ENCODE peak calls at places on chromosomes 13 and 19, in nine cellular contexts. One of them, this sample, is unnamed.

GRCh38 chr19:56619131-56619530 is 23.8 kb upstream of the SMIM17 start:
- DNase-seq in right atrium auricular region: no peak
- DNase-seq in lung: no peak
- DNase-seq in retinal pigment epithelial cell: no peak
- DNase-seq in left cardiac atrium: no peak
- DNase-seq in NCI-H2081 treated with DMSO at 0.1 percent for 48 hours: no peak
- DNase-seq in GDM1: no peak
- DNase-seq in NCI-H1694: no peak
- DNase-seq in occipital lobe: no peak
- DNase-seq in this sample: no peak

GRCh38 chr19:8487137-8487851 is 15.1 kb downstream of the PRAM1 start:
- DNase-seq in right atrium auricular region: no peak
- DNase-seq in lung: peak
- DNase-seq in retinal pigment epithelial cell: no peak
- DNase-seq in left cardiac atrium: peak
- DNase-seq in NCI-H2081 treated with DMSO at 0.1 percent for 48 hours: no peak
- DNase-seq in GDM1: peak
- DNase-seq in NCI-H1694: no peak
- DNase-seq in occipital lobe: peak
- DNase-seq in this sample: no peak

GRCh38 chr13:27834095-27834494 is 41.8 kb downstream of the GSX1 start:
- DNase-seq in right atrium auricular region: peak
- DNase-seq in lung: no peak
- DNase-seq in retinal pigment epithelial cell: no peak
- DNase-seq in left cardiac atrium: no peak
- DNase-seq in NCI-H2081 treated with DMSO at 0.1 percent for 48 hours: no peak
- DNase-seq in GDM1: no peak
- DNase-seq in NCI-H1694: no peak
- DNase-seq in occipital lobe: no peak
- DNase-seq in this sample: no peak

GRCh38 chr19:18599485-18599884 is 7.1 kb downstream of the CRLF1 start:
- DNase-seq in right atrium auricular region: no peak
- DNase-seq in lung: no peak
- DNase-seq in retinal pigment epithelial cell: no peak
- DNase-seq in left cardiac atrium: no peak
- DNase-seq in NCI-H2081 treated with DMSO at 0.1 percent for 48 hours: no peak
- DNase-seq in GDM1: no peak
- DNase-seq in NCI-H1694: no peak
- DNase-seq in occipital lobe: no peak
- DNase-seq in this sample: no peak

GRCh38 chr13:44026194-44026593 is 146.5 kb downstream of the LACC1 start:
- DNase-seq in right atrium auricular region: no peak
- DNase-seq in lung: no peak
- DNase-seq in retinal pigment epithelial cell: no peak
- DNase-seq in left cardiac atrium: no peak
- DNase-seq in NCI-H2081 treated with DMSO at 0.1 percent for 48 hours: no peak
- DNase-seq in GDM1: no peak
- DNase-seq in NCI-H1694: no peak
- DNase-seq in occipital lobe: no peak
- DNase-seq in this sample: no peak

GRCh38 chr19:50214699-50215543 is 11.5 kb downstream of the MYH14 start:
- DNase-seq in right atrium auricular region: no peak
- DNase-seq in lung: peak
- DNase-seq in retinal pigment epithelial cell: no peak
- DNase-seq in left cardiac atrium: no peak
- DNase-seq in NCI-H2081 treated with DMSO at 0.1 percent for 48 hours: no peak
- DNase-seq in GDM1: no peak
- DNase-seq in NCI-H1694: no peak
- DNase-seq in occipital lobe: no peak
- DNase-seq in this sample: no peak

GRCh38 chr13:32587014-32587773 is 942 bp downstream of the PDS5B start:
- DNase-seq in right atrium auricular region: peak
- DNase-seq in lung: peak
- DNase-seq in retinal pigment epithelial cell: no peak
- DNase-seq in left cardiac atrium: peak
- DNase-seq in NCI-H2081 treated with DMSO at 0.1 percent for 48 hours: no peak
- DNase-seq in GDM1: peak
- DNase-seq in NCI-H1694: peak
- DNase-seq in occipital lobe: peak
- DNase-seq in this sample: no peak

GRCh38 chr13:60627071-60627686 is 230.2 kb downstream of the TDRD3 start:
- DNase-seq in right atrium auricular region: no peak
- DNase-seq in lung: no peak
- DNase-seq in retinal pigment epithelial cell: peak
- DNase-seq in left cardiac atrium: no peak
- DNase-seq in NCI-H2081 treated with DMSO at 0.1 percent for 48 hours: no peak
- DNase-seq in GDM1: peak
- DNase-seq in NCI-H1694: no peak
- DNase-seq in occipital lobe: no peak
- DNase-seq in this sample: peak

GRCh38 chr19:46603195-46603637 is 2.1 kb downstream of the CALM3 start:
- DNase-seq in right atrium auricular region: peak
- DNase-seq in lung: no peak
- DNase-seq in retinal pigment epithelial cell: no peak
- DNase-seq in left cardiac atrium: no peak
- DNase-seq in NCI-H2081 treated with DMSO at 0.1 percent for 48 hours: no peak
- DNase-seq in GDM1: no peak
- DNase-seq in NCI-H1694: no peak
- DNase-seq in occipital lobe: no peak
- DNase-seq in this sample: no peak

GRCh38 chr13:30486230-30487074 is 20.7 kb upstream of the HMGB1 start:
- DNase-seq in right atrium auricular region: no peak
- DNase-seq in lung: peak
- DNase-seq in retinal pigment epithelial cell: no peak
- DNase-seq in left cardiac atrium: no peak
- DNase-seq in NCI-H2081 treated with DMSO at 0.1 percent for 48 hours: no peak
- DNase-seq in GDM1: no peak
- DNase-seq in NCI-H1694: no peak
- DNase-seq in occipital lobe: no peak
- DNase-seq in this sample: no peak

GRCh38 chr13:30191491-30192100 is 115.8 kb downstream of the KATNAL1 start:
- DNase-seq in right atrium auricular region: no peak
- DNase-seq in lung: no peak
- DNase-seq in retinal pigment epithelial cell: no peak
- DNase-seq in left cardiac atrium: no peak
- DNase-seq in NCI-H2081 treated with DMSO at 0.1 percent for 48 hours: no peak
- DNase-seq in GDM1: no peak
- DNase-seq in NCI-H1694: no peak
- DNase-seq in occipital lobe: no peak
- DNase-seq in this sample: no peak

GRCh38 chr19:47258434-47258833 is 2.1 kb downstream of the CCDC9 start:
- DNase-seq in right atrium auricular region: no peak
- DNase-seq in lung: no peak
- DNase-seq in retinal pigment epithelial cell: no peak
- DNase-seq in left cardiac atrium: no peak
- DNase-seq in NCI-H2081 treated with DMSO at 0.1 percent for 48 hours: no peak
- DNase-seq in GDM1: no peak
- DNase-seq in NCI-H1694: no peak
- DNase-seq in occipital lobe: no peak
- DNase-seq in this sample: no peak

GRCh38 chr19:34220472-34221063 is 33.8 kb upstream of the GARRE1 start:
- DNase-seq in right atrium auricular region: no peak
- DNase-seq in lung: peak
- DNase-seq in retinal pigment epithelial cell: no peak
- DNase-seq in left cardiac atrium: peak
- DNase-seq in NCI-H2081 treated with DMSO at 0.1 percent for 48 hours: peak
- DNase-seq in GDM1: peak
- DNase-seq in NCI-H1694: peak
- DNase-seq in occipital lobe: peak
- DNase-seq in this sample: peak

GRCh38 chr19:49877879-49878743 is 609 bp downstream of the TBC1D17 start:
- DNase-seq in right atrium auricular region: peak
- DNase-seq in lung: peak
- DNase-seq in retinal pigment epithelial cell: peak
- DNase-seq in left cardiac atrium: peak
- DNase-seq in NCI-H2081 treated with DMSO at 0.1 percent for 48 hours: peak
- DNase-seq in GDM1: peak
- DNase-seq in NCI-H1694: peak
- DNase-seq in occipital lobe: peak
- DNase-seq in this sample: peak

GRCh38 chr13:111980146-111980929 is 86.6 kb upstream of the SOX1 start:
- DNase-seq in right atrium auricular region: no peak
- DNase-seq in lung: no peak
- DNase-seq in retinal pigment epithelial cell: no peak
- DNase-seq in left cardiac atrium: no peak
- DNase-seq in NCI-H2081 treated with DMSO at 0.1 percent for 48 hours: no peak
- DNase-seq in GDM1: no peak
- DNase-seq in NCI-H1694: no peak
- DNase-seq in occipital lobe: no peak
- DNase-seq in this sample: no peak

GRCh38 chr19:10751109-10751972 is 33.5 kb downstream of the DNM2 start:
- DNase-seq in right atrium auricular region: no peak
- DNase-seq in lung: peak
- DNase-seq in retinal pigment epithelial cell: no peak
- DNase-seq in left cardiac atrium: no peak
- DNase-seq in NCI-H2081 treated with DMSO at 0.1 percent for 48 hours: no peak
- DNase-seq in GDM1: no peak
- DNase-seq in NCI-H1694: no peak
- DNase-seq in occipital lobe: no peak
- DNase-seq in this sample: no peak

GRCh38 chr19:50514346-50515167 is 844 bp upstream of the ASPDH start:
- DNase-seq in right atrium auricular region: no peak
- DNase-seq in lung: no peak
- DNase-seq in retinal pigment epithelial cell: no peak
- DNase-seq in left cardiac atrium: no peak
- DNase-seq in NCI-H2081 treated with DMSO at 0.1 percent for 48 hours: peak
- DNase-seq in GDM1: no peak
- DNase-seq in NCI-H1694: peak
- DNase-seq in occipital lobe: peak
- DNase-seq in this sample: no peak

GRCh38 chr13:31982540-31982939 is 49.0 kb upstream of the FRY start:
- DNase-seq in right atrium auricular region: peak
- DNase-seq in lung: peak
- DNase-seq in retinal pigment epithelial cell: peak
- DNase-seq in left cardiac atrium: peak
- DNase-seq in NCI-H2081 treated with DMSO at 0.1 percent for 48 hours: no peak
- DNase-seq in GDM1: peak
- DNase-seq in NCI-H1694: peak
- DNase-seq in occipital lobe: peak
- DNase-seq in this sample: no peak

GRCh38 chr19:20840371-20840770 is 64.3 kb downstream of the ZNF66 start:
- DNase-seq in right atrium auricular region: no peak
- DNase-seq in lung: no peak
- DNase-seq in retinal pigment epithelial cell: no peak
- DNase-seq in left cardiac atrium: no peak
- DNase-seq in NCI-H2081 treated with DMSO at 0.1 percent for 48 hours: no peak
- DNase-seq in GDM1: no peak
- DNase-seq in NCI-H1694: no peak
- DNase-seq in occipital lobe: no peak
- DNase-seq in this sample: no peak

GRCh38 chr19:51799311-51799997 is 4.5 kb downstream of the FPR3 start:
- DNase-seq in right atrium auricular region: peak
- DNase-seq in lung: peak
- DNase-seq in retinal pigment epithelial cell: peak
- DNase-seq in left cardiac atrium: peak
- DNase-seq in NCI-H2081 treated with DMSO at 0.1 percent for 48 hours: no peak
- DNase-seq in GDM1: peak
- DNase-seq in NCI-H1694: no peak
- DNase-seq in occipital lobe: peak
- DNase-seq in this sample: peak

GRCh38 chr13:109095126-109095525 is 465.7 kb downstream of the MYO16 start:
- DNase-seq in right atrium auricular region: no peak
- DNase-seq in lung: no peak
- DNase-seq in retinal pigment epithelial cell: no peak
- DNase-seq in left cardiac atrium: no peak
- DNase-seq in NCI-H2081 treated with DMSO at 0.1 percent for 48 hours: no peak
- DNase-seq in GDM1: no peak
- DNase-seq in NCI-H1694: no peak
- DNase-seq in occipital lobe: no peak
- DNase-seq in this sample: no peak

GRCh38 chr19:49343127-49343526 is 7.9 kb downstream of the CD37 start:
- DNase-seq in right atrium auricular region: no peak
- DNase-seq in lung: no peak
- DNase-seq in retinal pigment epithelial cell: no peak
- DNase-seq in left cardiac atrium: no peak
- DNase-seq in NCI-H2081 treated with DMSO at 0.1 percent for 48 hours: no peak
- DNase-seq in GDM1: no peak
- DNase-seq in NCI-H1694: no peak
- DNase-seq in occipital lobe: no peak
- DNase-seq in this sample: no peak

GRCh38 chr13:19056984-19057490 is 124.6 kb downstream of the TUBA3C start:
- DNase-seq in right atrium auricular region: no peak
- DNase-seq in lung: peak
- DNase-seq in retinal pigment epithelial cell: no peak
- DNase-seq in left cardiac atrium: no peak
- DNase-seq in NCI-H2081 treated with DMSO at 0.1 percent for 48 hours: no peak
- DNase-seq in GDM1: no peak
- DNase-seq in NCI-H1694: no peak
- DNase-seq in occipital lobe: no peak
- DNase-seq in this sample: no peak

GRCh38 chr13:48235100-48235813 is 2.3 kb downstream of the ITM2B start:
- DNase-seq in right atrium auricular region: no peak
- DNase-seq in lung: no peak
- DNase-seq in retinal pigment epithelial cell: no peak
- DNase-seq in left cardiac atrium: no peak
- DNase-seq in NCI-H2081 treated with DMSO at 0.1 percent for 48 hours: no peak
- DNase-seq in GDM1: no peak
- DNase-seq in NCI-H1694: no peak
- DNase-seq in occipital lobe: no peak
- DNase-seq in this sample: no peak

GRCh38 chr19:28500319-28500718 is 712.6 kb downstream of the UQCRFS1 start:
- DNase-seq in right atrium auricular region: no peak
- DNase-seq in lung: no peak
- DNase-seq in retinal pigment epithelial cell: no peak
- DNase-seq in left cardiac atrium: no peak
- DNase-seq in NCI-H2081 treated with DMSO at 0.1 percent for 48 hours: no peak
- DNase-seq in GDM1: no peak
- DNase-seq in NCI-H1694: no peak
- DNase-seq in occipital lobe: no peak
- DNase-seq in this sample: no peak

GRCh38 chr13:42497798-42498197 is 76.2 kb upstream of the TNFSF11 start:
- DNase-seq in right atrium auricular region: no peak
- DNase-seq in lung: no peak
- DNase-seq in retinal pigment epithelial cell: peak
- DNase-seq in left cardiac atrium: no peak
- DNase-seq in NCI-H2081 treated with DMSO at 0.1 percent for 48 hours: no peak
- DNase-seq in GDM1: peak
- DNase-seq in NCI-H1694: no peak
- DNase-seq in occipital lobe: no peak
- DNase-seq in this sample: no peak

GRCh38 chr19:43504426-43505185 is at the start of gene PHLDB3:
- DNase-seq in right atrium auricular region: no peak
- DNase-seq in lung: peak
- DNase-seq in retinal pigment epithelial cell: no peak
- DNase-seq in left cardiac atrium: peak
- DNase-seq in NCI-H2081 treated with DMSO at 0.1 percent for 48 hours: no peak
- DNase-seq in GDM1: no peak
- DNase-seq in NCI-H1694: no peak
- DNase-seq in occipital lobe: no peak
- DNase-seq in this sample: no peak

GRCh38 chr13:101474419-101474957 is 22.0 kb downstream of the ITGBL1 start:
- DNase-seq in right atrium auricular region: no peak
- DNase-seq in lung: no peak
- DNase-seq in retinal pigment epithelial cell: peak
- DNase-seq in left cardiac atrium: no peak
- DNase-seq in NCI-H2081 treated with DMSO at 0.1 percent for 48 hours: no peak
- DNase-seq in GDM1: no peak
- DNase-seq in NCI-H1694: peak
- DNase-seq in occipital lobe: no peak
- DNase-seq in this sample: no peak

GRCh38 chr13:96020941-96021340 is 32.3 kb downstream of the UGGT2 start:
- DNase-seq in right atrium auricular region: no peak
- DNase-seq in lung: no peak
- DNase-seq in retinal pigment epithelial cell: no peak
- DNase-seq in left cardiac atrium: no peak
- DNase-seq in NCI-H2081 treated with DMSO at 0.1 percent for 48 hours: no peak
- DNase-seq in GDM1: no peak
- DNase-seq in NCI-H1694: no peak
- DNase-seq in occipital lobe: no peak
- DNase-seq in this sample: no peak

This sample was measured in CMK.